ENCODE peak calls at places on chromosomes 1 and 21, in four cellular contexts. One of them, this sample, is unnamed.

GRCh38 chr21:41668686-41669532 is 97.9 kb downstream of the RIPK4 start:
- DNase-seq in transverse colon: no peak
- DNase-seq in fibroblast of villous mesenchyme: no peak
- DNase-seq in psoas muscle: no peak
- DNase-seq in this sample: no peak

GRCh38 chr1:185920602-185921001 is 186.4 kb downstream of the HMCN1 start:
- DNase-seq in psoas muscle: no peak
- DNase-seq in transverse colon: no peak
- DNase-seq in fibroblast of villous mesenchyme: no peak
- DNase-seq in this sample: no peak

GRCh38 chr1:6519491-6519934 is 28.0 kb upstream of the PLEKHG5 start:
- DNase-seq in transverse colon: no peak
- DNase-seq in fibroblast of villous mesenchyme: no peak
- DNase-seq in psoas muscle: peak; percentile 77
- DNase-seq in this sample: no peak

GRCh38 chr1:175208773-175209492 is 16.4 kb upstream of the KIAA0040 start:
- DNase-seq in fibroblast of villous mesenchyme: no peak
- DNase-seq in transverse colon: no peak
- DNase-seq in psoas muscle: no peak
- DNase-seq in this sample: no peak

GRCh38 chr1:237237721-237238120 is 195.7 kb downstream of the RYR2 start:
- DNase-seq in fibroblast of villous mesenchyme: no peak
- DNase-seq in transverse colon: no peak
- DNase-seq in psoas muscle: no peak
- DNase-seq in this sample: no peak

GRCh38 chr1:167503626-167504458 is 14.5 kb downstream of the CD247 start:
- DNase-seq in transverse colon: no peak
- DNase-seq in fibroblast of villous mesenchyme: no peak
- DNase-seq in psoas muscle: no peak
- DNase-seq in this sample: no peak

GRCh38 chr21:43597052-43597451 is 62.2 kb downstream of the HSF2BP start:
- DNase-seq in psoas muscle: no peak
- DNase-seq in transverse colon: no peak
- DNase-seq in fibroblast of villous mesenchyme: peak; percentile 83
- DNase-seq in this sample: peak; percentile 87

GRCh38 chr1:201267481-201268229 is 15.7 kb upstream of the PKP1 start:
- DNase-seq in psoas muscle: no peak
- DNase-seq in transverse colon: no peak
- DNase-seq in fibroblast of villous mesenchyme: no peak
- DNase-seq in this sample: no peak

GRCh38 chr1:54973205-54973921 is 7.1 kb upstream of the TMEM61 start:
- DNase-seq in transverse colon: no peak
- DNase-seq in psoas muscle: peak; percentile 69
- DNase-seq in fibroblast of villous mesenchyme: peak; percentile 38
- DNase-seq in this sample: peak; percentile 51

GRCh38 chr1:195970209-195970608 is 638.0 kb downstream of the KCNT2 start:
- DNase-seq in transverse colon: no peak
- DNase-seq in fibroblast of villous mesenchyme: no peak
- DNase-seq in psoas muscle: no peak
- DNase-seq in this sample: no peak

GRCh38 chr1:147077523-147077922 is 94.7 kb downstream of the PRKAB2 start:
- DNase-seq in psoas muscle: no peak
- DNase-seq in fibroblast of villous mesenchyme: no peak
- DNase-seq in transverse colon: no peak
- DNase-seq in this sample: no peak

GRCh38 chr1:7705048-7705907 is 65.8 kb upstream of the VAMP3 start:
- DNase-seq in fibroblast of villous mesenchyme: no peak
- DNase-seq in psoas muscle: peak; percentile 66
- DNase-seq in transverse colon: peak; percentile 37
- DNase-seq in this sample: no peak

GRCh38 chr21:31558839-31559367 is 100.6 kb upstream of the SOD1 start:
- DNase-seq in transverse colon: peak; percentile 89
- DNase-seq in psoas muscle: peak; percentile 87
- DNase-seq in fibroblast of villous mesenchyme: peak; percentile 60
- DNase-seq in this sample: peak; percentile 96

GRCh38 chr1:108010581-108010980 is 45.6 kb upstream of the VAV3 start:
- DNase-seq in fibroblast of villous mesenchyme: no peak
- DNase-seq in psoas muscle: no peak
- DNase-seq in transverse colon: no peak
- DNase-seq in this sample: no peak

GRCh38 chr21:33244082-33244780 is 14.5 kb downstream of the IFNAR2 start:
- DNase-seq in fibroblast of villous mesenchyme: no peak
- DNase-seq in psoas muscle: no peak
- DNase-seq in transverse colon: no peak
- DNase-seq in this sample: no peak

GRCh38 chr1:192826791-192827477 is 18.1 kb downstream of the RGS2 start:
- DNase-seq in transverse colon: no peak
- DNase-seq in psoas muscle: no peak
- DNase-seq in fibroblast of villous mesenchyme: peak; percentile 51
- DNase-seq in this sample: peak; percentile 69

GRCh38 chr1:16421201-16421600 is 16.0 kb downstream of the SPATA21 start:
- DNase-seq in psoas muscle: no peak
- DNase-seq in fibroblast of villous mesenchyme: no peak
- DNase-seq in transverse colon: no peak
- DNase-seq in this sample: no peak

GRCh38 chr1:231162300-231162969 is 577 bp downstream of the TRIM67 start:
- DNase-seq in transverse colon: peak; percentile 12
- DNase-seq in fibroblast of villous mesenchyme: peak; percentile 18
- DNase-seq in psoas muscle: peak; percentile 57
- DNase-seq in this sample: peak; percentile 36

GRCh38 chr1:2229032-2229920 is 1.2 kb downstream of the SKI start:
- DNase-seq in transverse colon: peak; percentile 77
- DNase-seq in psoas muscle: peak; percentile 94
- DNase-seq in fibroblast of villous mesenchyme: peak; percentile 75
- DNase-seq in this sample: peak; percentile 85

GRCh38 chr1:206890690-206891089 is 6.6 kb upstream of the IL24 start:
- DNase-seq in transverse colon: peak; percentile 33
- DNase-seq in fibroblast of villous mesenchyme: peak; percentile 98
- DNase-seq in psoas muscle: no peak
- DNase-seq in this sample: peak; percentile 94

GRCh38 chr1:181123173-181123572 is 34.7 kb downstream of the IER5 start:
- DNase-seq in psoas muscle: no peak
- DNase-seq in fibroblast of villous mesenchyme: no peak
- DNase-seq in transverse colon: no peak
- DNase-seq in this sample: no peak

GRCh38 chr1:184483101-184483813 is 96.4 kb downstream of the C1orf21 start:
- DNase-seq in psoas muscle: peak; percentile 68
- DNase-seq in transverse colon: peak; percentile 38
- DNase-seq in fibroblast of villous mesenchyme: peak; percentile 94
- DNase-seq in this sample: peak; percentile 38

GRCh38 chr21:31335957-31336738 is 7.9 kb downstream of the TIAM1 start:
- DNase-seq in fibroblast of villous mesenchyme: peak; percentile 72
- DNase-seq in transverse colon: no peak
- DNase-seq in psoas muscle: no peak
- DNase-seq in this sample: peak; percentile 94

GRCh38 chr1:116113615-116114014 is 2.4 kb downstream of the MAB21L3 start:
- DNase-seq in psoas muscle: peak; percentile 67
- DNase-seq in fibroblast of villous mesenchyme: no peak
- DNase-seq in transverse colon: no peak
- DNase-seq in this sample: no peak

GRCh38 chr1:64539808-64540207 is 69.9 kb downstream of the CACHD1 start:
- DNase-seq in fibroblast of villous mesenchyme: no peak
- DNase-seq in transverse colon: peak; percentile 52
- DNase-seq in psoas muscle: peak; percentile 78
- DNase-seq in this sample: peak; percentile 78
- H3K4me3 ChIP-seq in fibroblast of villous mesenchyme: no peak overlapping the region
- H3K4me3 ChIP-seq in transverse colon: no peak overlapping the region
- H3K4me3 ChIP-seq in psoas muscle: peak overlapping the region; percentile 35
- H3K4me3 ChIP-seq in this sample: no peak overlapping the region

DNA sequence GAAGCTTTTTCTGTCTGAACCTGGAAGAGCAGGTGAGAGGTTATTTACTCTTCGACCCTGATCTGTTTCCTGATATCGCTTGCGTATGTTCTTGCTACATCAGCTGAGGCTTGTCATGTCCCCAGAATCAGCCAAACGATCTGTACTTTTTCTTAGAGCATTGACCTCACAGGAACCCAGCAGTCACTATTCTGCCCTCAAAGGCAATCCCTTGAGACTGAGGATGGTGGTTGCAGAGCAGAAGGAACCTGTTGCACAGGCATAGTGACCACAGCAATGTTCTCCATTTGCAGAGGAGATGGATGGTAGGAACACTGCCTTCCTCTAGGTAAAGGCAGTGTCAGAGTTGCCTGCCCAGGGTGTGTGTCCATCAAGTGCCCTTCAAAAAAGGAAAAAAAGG is 11.3 kb upstream of the LACTBL1 start:
- DNase-seq in psoas muscle: no peak
- DNase-seq in transverse colon: no peak
- DNase-seq in fibroblast of villous mesenchyme: no peak
- DNase-seq in this sample: no peak
- TF ChIP-seq CTCF in psoas muscle: no peak
- TF ChIP-seq CTCF in transverse colon: no peak
- TF ChIP-seq CTCF in fibroblast of villous mesenchyme: no peak
- TF ChIP-seq CTCF in this sample: no peak

GRCh38 chr1:227789042-227789880 is 26.2 kb upstream of the PRSS38 start:
- DNase-seq in psoas muscle: no peak
- DNase-seq in transverse colon: no peak
- DNase-seq in fibroblast of villous mesenchyme: peak; percentile 27
- DNase-seq in this sample: no peak
- H3K4me3 ChIP-seq in psoas muscle: peak overlapping the region; percentile 78
- H3K4me3 ChIP-seq in transverse colon: no peak overlapping the region
- H3K4me3 ChIP-seq in fibroblast of villous mesenchyme: peak overlapping the region; percentile 71
- H3K4me3 ChIP-seq in this sample: no peak overlapping the region

GRCh38 chr1:177569476-177569875 is 398.7 kb downstream of the BRINP2 start:
- DNase-seq in transverse colon: no peak
- DNase-seq in psoas muscle: no peak
- DNase-seq in fibroblast of villous mesenchyme: no peak
- DNase-seq in this sample: peak; percentile 46

GRCh38 chr1:177568702-177569101 is 397.9 kb downstream of the BRINP2 start:
- DNase-seq in fibroblast of villous mesenchyme: no peak
- DNase-seq in psoas muscle: no peak
- DNase-seq in transverse colon: no peak
- DNase-seq in this sample: no peak

GRCh38 chr1:177566495-177566894 is 395.7 kb downstream of the BRINP2 start:
- DNase-seq in transverse colon: peak; percentile 13
- DNase-seq in fibroblast of villous mesenchyme: no peak
- DNase-seq in psoas muscle: no peak
- DNase-seq in this sample: no peak

GRCh38 chr1:177571076-177571475 is 398.8 kb downstream of the SEC16B start:
- DNase-seq in transverse colon: no peak
- DNase-seq in psoas muscle: no peak
- DNase-seq in fibroblast of villous mesenchyme: no peak
- DNase-seq in this sample: no peak

DNA sequence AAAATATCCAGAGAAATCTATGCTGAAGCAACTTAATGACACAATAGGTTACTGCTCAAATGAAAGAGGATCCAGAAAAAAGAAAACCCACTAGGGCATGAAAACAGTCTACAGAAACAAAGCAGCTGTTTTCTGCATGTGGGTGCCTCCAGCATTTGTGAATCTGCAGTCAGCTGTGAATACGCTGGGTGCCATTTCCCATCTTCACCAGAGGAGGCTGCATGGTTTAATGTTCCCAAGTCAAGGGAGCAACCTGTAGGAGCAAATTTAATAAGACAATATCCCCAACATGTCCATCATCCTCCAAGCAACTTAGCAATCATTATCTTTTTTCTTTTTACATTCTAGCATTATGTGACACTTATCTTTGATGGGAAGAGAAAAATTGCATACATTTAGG is 396.6 kb downstream of the BRINP2 start:
- DNase-seq in transverse colon: no peak
- DNase-seq in psoas muscle: no peak
- DNase-seq in fibroblast of villous mesenchyme: peak; percentile 6
- DNase-seq in this sample: peak; percentile 40
- TF ChIP-seq CTCF in transverse colon: no peak
- TF ChIP-seq CTCF in psoas muscle: peak; percentile 41
- TF ChIP-seq CTCF in fibroblast of villous mesenchyme: peak; percentile 30
- TF ChIP-seq CTCF in this sample: peak; percentile 58

GRCh38 chr1:27601321-27601770 is 2.6 kb downstream of the AHDC1 start:
- DNase-seq in psoas muscle: no peak
- DNase-seq in fibroblast of villous mesenchyme: no peak
- DNase-seq in transverse colon: no peak
- DNase-seq in this sample: no peak
- H3K4me3 ChIP-seq in psoas muscle: peak overlapping the region; percentile 99
- H3K4me3 ChIP-seq in fibroblast of villous mesenchyme: peak overlapping the region; percentile 99
- H3K4me3 ChIP-seq in transverse colon: no peak overlapping the region
- H3K4me3 ChIP-seq in this sample: peak overlapping the region; percentile 86

GRCh38 chr1:179025125-179025974 is at the start of gene FAM20B:
- DNase-seq in fibroblast of villous mesenchyme: peak; percentile 91
- DNase-seq in psoas muscle: peak; percentile 97
- DNase-seq in transverse colon: peak; percentile 96
- DNase-seq in this sample: peak; percentile 97
- TF ChIP-seq CTCF in fibroblast of villous mesenchyme: peak; percentile 8
- TF ChIP-seq CTCF in psoas muscle: no peak
- TF ChIP-seq CTCF in transverse colon: peak; percentile 36
- TF ChIP-seq CTCF in this sample: no peak

GRCh38 chr1:112904831-112905227 is 51.2 kb downstream of the SLC16A1 start:
- DNase-seq in fibroblast of villous mesenchyme: no peak
- DNase-seq in transverse colon: peak; percentile 78
- DNase-seq in psoas muscle: no peak
- DNase-seq in this sample: no peak
- H3K4me3 ChIP-seq in fibroblast of villous mesenchyme: no peak overlapping the region
- H3K4me3 ChIP-seq in transverse colon: no peak overlapping the region
- H3K4me3 ChIP-seq in psoas muscle: no peak overlapping the region
- H3K4me3 ChIP-seq in this sample: no peak overlapping the region

This sample was measured in cardiac fibroblast.